ENCODE peak calls at places on chromosomes 12 and 14, in six cellular contexts. I, S, Y, U, X and M are unnamed samples.

GRCh38 chr14:61512026-61512425 is 183.3 kb upstream of the HIF1A start:
- DNase-seq in I (no peak), S (no peak), Y (no peak), U (no peak), X (no peak), M (no peak)

GRCh38 chr12:46473634-46474201 is 101.1 kb upstream of the SLC38A2 start:
- DNase-seq in I (peak), S (peak), Y (peak), U (peak), X (no peak), M (no peak)

GRCh38 chr12:2800046-2800570 is 5.3 kb downstream of the FKBP4 start:
- DNase-seq in I (no peak), S (no peak), Y (no peak), U (no peak), X (no peak), M (no peak)

GRCh38 chr12:138898-139534 is 72.4 kb downstream of the IQSEC3 start:
- DNase-seq in I (no peak), S (peak), Y (peak), U (no peak), X (no peak), M (peak)

GRCh38 chr12:59780605-59781135 is 184.8 kb downstream of the SLC16A7 start:
- DNase-seq in I (no peak), S (no peak), Y (peak), U (no peak), X (no peak), M (no peak)

GRCh38 chr12:75862692-75863471 is 168.7 kb downstream of the PHLDA1 start:
- DNase-seq in I (no peak), S (no peak), Y (no peak), U (no peak), X (no peak), M (no peak)

GRCh38 chr14:52961060-52961639 is 10.3 kb upstream of the FERMT2 start:
- DNase-seq in I (peak), S (peak), Y (peak), U (peak), X (no peak), M (peak)

GRCh38 chr12:102023343-102023930 is 38.4 kb downstream of the WASHC3 start:
- DNase-seq in I (no peak), S (no peak), Y (no peak), U (no peak), X (no peak), M (no peak)

GRCh38 chr14:102510616-102511520 is 1.3 kb upstream of the ANKRD9 start:
- DNase-seq in I (no peak), S (no peak), Y (peak), U (peak), X (no peak), M (peak)

GRCh38 chr14:96252323-96253052 is 3.5 kb upstream of the BDKRB1 start:
- DNase-seq in I (no peak), S (no peak), Y (no peak), U (no peak), X (no peak), M (no peak)

GRCh38 chr14:103279129-103280025 is 54.7 kb upstream of the EIF5 start:
- DNase-seq in I (peak), S (no peak), Y (peak), U (peak), X (no peak), M (no peak)

GRCh38 chr14:94542111-94542810 is 19.0 kb upstream of the SERPINA4 start:
- DNase-seq in I (peak), S (no peak), Y (no peak), U (no peak), X (no peak), M (no peak)

GRCh38 chr14:32230181-32230580 is 27.1 kb upstream of the RNU6-8 start:
- DNase-seq in I (no peak), S (no peak), Y (no peak), U (no peak), X (no peak), M (no peak)

GRCh38 chr14:42930058-42930457 is 1323.4 kb downstream of the LRFN5 start:
- DNase-seq in I (no peak), S (no peak), Y (peak), U (no peak), X (no peak), M (no peak)

GRCh38 chr14:100069161-100069800 is 4.1 kb downstream of the EVL start:
- DNase-seq in I (no peak), S (no peak), Y (no peak), U (no peak), X (no peak), M (peak)

GRCh38 chr12:113980537-113981337 is 14.6 kb upstream of the RBM19 start:
- DNase-seq in I (no peak), S (no peak), Y (peak), U (peak), X (peak), M (peak)

GRCh38 chr12:92363295-92364146 is 217.9 kb upstream of the BTG1 start:
- DNase-seq in I (peak), S (peak), Y (peak), U (peak), X (peak), M (peak)

GRCh38 chr14:99168330-99168729 is 103.7 kb downstream of the BCL11B start:
- DNase-seq in I (no peak), S (no peak), Y (no peak), U (no peak), X (no peak), M (no peak)

GRCh38 chr14:104820669-104821228 is 19.8 kb downstream of the ZBTB42 start:
- DNase-seq in I (no peak), S (peak), Y (peak), U (no peak), X (no peak), M (no peak)
- TF ChIP-seq CTCF in I (peak), S (peak), Y (no peak), U (no peak), X (peak), M (no peak)

DNA sequence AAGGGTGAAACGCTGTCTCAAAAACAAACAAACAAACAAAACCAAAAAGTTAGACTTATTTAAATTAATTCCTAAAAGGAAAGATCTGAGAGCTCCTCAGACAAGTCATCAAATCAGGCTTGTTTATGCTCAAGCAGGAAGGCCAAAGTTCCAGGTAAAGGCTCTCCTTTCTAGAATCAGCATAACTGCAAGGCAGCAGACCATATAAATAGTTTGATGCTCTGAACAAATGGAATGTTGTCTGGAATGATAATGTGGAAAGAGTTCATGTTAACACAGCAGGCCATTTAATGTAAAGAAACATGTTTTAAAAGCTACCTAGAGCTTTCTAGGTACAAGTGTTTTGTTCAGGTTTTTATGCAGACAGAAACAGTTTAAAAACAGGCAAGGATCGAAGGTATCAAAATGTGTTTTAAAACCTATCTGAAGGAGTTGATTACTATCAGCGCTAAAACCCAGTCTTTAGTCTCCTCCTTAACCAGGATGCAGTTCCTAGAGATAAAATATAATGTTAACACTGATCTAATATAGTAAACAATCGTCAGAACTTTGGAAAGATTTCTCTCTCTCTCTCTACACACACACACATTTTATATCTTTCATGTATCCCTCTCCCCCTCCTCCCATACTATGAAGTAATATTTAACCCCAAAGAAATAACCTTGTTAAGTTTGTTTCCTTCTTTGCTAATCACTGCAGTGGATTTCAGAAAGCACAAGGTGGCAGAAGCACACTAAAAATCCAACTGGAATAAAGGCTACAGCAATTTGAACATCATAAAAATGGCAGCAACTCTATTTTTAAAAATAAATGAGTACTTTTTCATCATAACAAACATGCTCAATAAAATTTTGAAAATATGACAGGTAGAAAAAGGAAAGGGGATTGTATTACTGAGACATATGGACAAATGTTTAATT is 135.5 kb downstream of the PAWR start:
- DNase-seq in I (no peak), S (peak), Y (no peak), U (peak), X (no peak), M (no peak)
- TF ChIP-seq CTCF in I (no peak), S (peak), Y (peak), U (peak), X (peak), M (no peak)

DNA sequence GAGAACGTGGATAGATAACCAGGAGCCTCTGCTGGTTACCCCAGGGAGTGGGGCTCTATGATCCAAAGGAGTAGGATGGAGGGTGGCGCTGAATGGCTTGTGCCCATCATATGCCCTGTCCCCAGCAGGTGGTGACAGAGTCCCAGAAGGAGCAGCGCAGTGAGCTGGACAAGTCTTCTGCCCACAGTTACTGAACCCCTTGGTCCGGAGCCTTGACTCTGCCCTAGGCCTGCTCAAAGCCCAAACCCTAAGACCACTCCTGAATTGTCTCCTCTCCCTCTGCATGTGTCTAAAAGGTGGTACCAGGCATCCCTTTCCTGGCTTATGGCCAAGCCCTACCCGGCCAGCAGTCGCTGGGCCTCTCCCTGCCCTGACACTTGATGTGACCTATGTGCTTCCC is 3.2 kb downstream of the PRPH start:
- DNase-seq in I (no peak), S (no peak), Y (no peak), U (peak), X (no peak), M (peak)
- TF ChIP-seq CTCF in I (no peak), S (no peak), Y (no peak), U (no peak), X (no peak), M (no peak)

GRCh38 chr14:75294649-75295033 is 16.0 kb downstream of the FOS start:
- DNase-seq in I (no peak), S (no peak), Y (no peak), U (no peak), X (no peak), M (no peak)
- TF ChIP-seq CTCF in I (no peak), S (no peak), Y (no peak), U (peak), X (no peak), M (peak)

GRCh38 chr12:26264215-26264838 is 69.0 kb downstream of the SSPN start:
- DNase-seq in I (no peak), S (no peak), Y (no peak), U (no peak), X (no peak), M (no peak)
- TF ChIP-seq CTCF in I (no peak), S (no peak), Y (no peak), U (no peak), X (no peak), M (no peak)

DNA sequence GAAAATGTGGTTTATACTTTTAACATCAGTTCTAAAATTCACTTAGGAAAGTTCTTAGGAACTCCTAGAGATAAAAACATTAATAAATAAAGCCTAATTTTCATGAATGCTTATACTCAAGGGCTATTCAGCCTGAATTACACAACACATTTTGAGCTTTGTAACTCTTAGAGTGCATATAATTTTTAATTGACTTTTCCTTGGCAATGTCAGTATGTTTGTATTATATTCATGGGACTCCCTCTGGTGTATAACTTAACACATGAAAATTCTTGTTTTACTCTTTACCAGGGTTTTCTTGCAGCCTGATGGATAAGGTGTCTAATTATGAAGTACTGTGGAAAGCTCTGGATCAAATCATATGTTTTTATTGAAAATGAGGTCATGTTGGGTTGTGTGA is 150.6 kb upstream of the HMGA2 start:
- DNase-seq in I (no peak), S (no peak), Y (no peak), U (no peak), X (no peak), M (no peak)
- TF ChIP-seq CTCF in I (no peak), S (peak), Y (no peak), U (no peak), X (no peak), M (no peak)

GRCh38 chr12:55724226-55724939 is 4.2 kb downstream of the RDH5 start:
- DNase-seq in I (peak), S (no peak), Y (peak), U (peak), X (peak), M (peak)

GRCh38 chr12:55722948-55723347 is 2.8 kb downstream of the RDH5 start:
- DNase-seq in I (no peak), S (no peak), Y (no peak), U (no peak), X (no peak), M (no peak)

GRCh38 chr12:55725556-55725955 is 3.3 kb downstream of the CD63 start:
- DNase-seq in I (peak), S (no peak), Y (no peak), U (no peak), X (no peak), M (no peak)

GRCh38 chr12:55723516-55724225 is 3.5 kb downstream of the RDH5 start:
- DNase-seq in I (no peak), S (no peak), Y (no peak), U (no peak), X (no peak), M (no peak)

GRCh38 chr12:55724940-55725309 is 3.9 kb downstream of the CD63 start:
- DNase-seq in I (peak), S (no peak), Y (no peak), U (no peak), X (no peak), M (no peak)
- TF ChIP-seq CTCF in I (no peak), S (no peak), Y (no peak), U (no peak), X (no peak), M (no peak)

GRCh38 chr12:54762390-54762789 is 91.9 kb upstream of the MUCL1 start:
- DNase-seq in I (no peak), S (no peak), Y (no peak), U (no peak), X (no peak), M (no peak)

GRCh38 chr12:54765652-54766051 is 88.7 kb upstream of the MUCL1 start:
- DNase-seq in I (no peak), S (no peak), Y (no peak), U (no peak), X (no peak), M (no peak)

GRCh38 chr12:54759751-54760150 is 94.6 kb upstream of the MUCL1 start:
- DNase-seq in I (no peak), S (no peak), Y (no peak), U (no peak), X (no peak), M (peak)
- TF ChIP-seq CTCF in I (no peak), S (no peak), Y (no peak), U (no peak), X (peak), M (peak)